ENCODE peak calls at places on chromosomes 11 and 22, in six cellular contexts. I is stomach, S is sigmoid colon, R is D721Med, C is kidney, W is endodermal cell. K is an unnamed sample.

GRCh38 chr11:47641585-47642098 is 717 bp downstream of the MTCH2 start:
- DNase-seq in S (no peak), I (no peak), R (no peak), W (no peak), C (no peak), K (no peak)

GRCh38 chr22:23055448-23056179 is 14.7 kb upstream of the GNAZ start:
- DNase-seq in I (no peak), R (no peak), W (no peak), C (peak; percentile 29), S (no peak), K (no peak)

GRCh38 chr11:7437706-7438105 is 47.6 kb upstream of the OLFML1 start:
- DNase-seq in I (no peak), C (no peak), S (no peak), W (no peak), R (no peak), K (no peak)

GRCh38 chr11:112219476-112220232 is 6.6 kb upstream of the PTS start:
- DNase-seq in R (peak; percentile 27), I (no peak), W (peak; percentile 62), S (peak; percentile 56), C (no peak), K (no peak)

GRCh38 chr22:41478891-41479521 is 10.1 kb downstream of the ACO2 start:
- DNase-seq in W (no peak), S (peak; percentile 70), R (no peak), I (no peak), C (no peak), K (peak; percentile 75)

GRCh38 chr11:128181090-128181485 is 406.3 kb downstream of the ETS1 start:
- DNase-seq in C (no peak), W (no peak), S (no peak), I (no peak), R (no peak), K (no peak)

GRCh38 chr22:27454807-27455450 is 346.6 kb downstream of the MN1 start:
- DNase-seq in S (no peak), R (no peak), W (peak; percentile 81), C (peak; percentile 48), I (no peak), K (no peak)

GRCh38 chr11:57377098-57377497 is 3.9 kb downstream of the PRG3 start:
- DNase-seq in R (no peak), C (no peak), S (no peak), I (no peak), W (no peak), K (no peak)

GRCh38 chr11:122205036-122205435 is 89.0 kb upstream of the BLID start:
- DNase-seq in R (no peak), C (no peak), S (no peak), I (no peak), W (no peak), K (no peak)

GRCh38 chr11:34441814-34442213 is 3.1 kb downstream of the CAT start:
- DNase-seq in S (no peak), I (no peak), R (no peak), W (no peak), C (no peak), K (no peak)

GRCh38 chr11:31487848-31488247 is 21.6 kb downstream of the IMMP1L start:
- DNase-seq in R (no peak), C (no peak), W (no peak), S (no peak), I (no peak), K (peak; percentile 10)

GRCh38 chr11:13135385-13136271 is 126.5 kb downstream of the RASSF10 start:
- DNase-seq in R (no peak), I (no peak), S (no peak), W (no peak), C (no peak), K (peak; percentile 86)

GRCh38 chr11:46247090-46247489 is 30.4 kb upstream of the CREB3L1 start:
- DNase-seq in R (no peak), C (no peak), S (no peak), W (no peak), I (no peak), K (peak; percentile 91)

GRCh38 chr11:13889566-13890214 is 72.8 kb upstream of the SPON1 start:
- DNase-seq in R (no peak), C (no peak), S (no peak), W (no peak), I (no peak), K (no peak)

GRCh38 chr11:109342261-109342660 is 79.7 kb upstream of the C11orf87 start:
- DNase-seq in I (no peak), S (no peak), W (no peak), C (no peak), R (no peak), K (no peak)

GRCh38 chr11:86931059-86931964 is 23.9 kb downstream of the FZD4 start:
- DNase-seq in W (no peak), R (no peak), S (no peak), I (no peak), C (no peak), K (no peak)

GRCh38 chr11:76885390-76886097 is 24.8 kb downstream of the ACER3 start:
- DNase-seq in I (no peak), R (no peak), S (no peak), W (no peak), C (peak; percentile 69), K (peak; percentile 10)

GRCh38 chr11:67337257-67337656 is 16.1 kb downstream of the POLD4 start:
- DNase-seq in S (no peak), W (no peak), R (no peak), C (no peak), I (no peak), K (no peak)

GRCh38 chr11:64319421-64319761 is 1.5 kb downstream of the PRDX5 start:
- DNase-seq in I (no peak), R (no peak), S (peak; percentile 68), C (no peak), W (no peak), K (peak; percentile 75)

GRCh38 chr11:62925308-62925707 is 4.1 kb upstream of the CHRM1 start:
- DNase-seq in W (peak; percentile 88), R (no peak), C (no peak), I (no peak), S (no peak), K (no peak)

GRCh38 chr11:78101073-78101472 is 21.4 kb upstream of the NDUFC2 start:
- DNase-seq in I (no peak), S (no peak), W (no peak), R (no peak), C (no peak), K (no peak)

GRCh38 chr22:24805790-24806662 is at the start of gene SGSM1:
- DNase-seq in I (peak; percentile 89), S (peak; percentile 87), W (peak; percentile 95), R (peak; percentile 84), C (peak; percentile 93), K (peak; percentile 94)

GRCh38 chr22:34111210-34111824 is 191.0 kb upstream of the LARGE1 start:
- DNase-seq in S (peak; percentile 64), R (no peak), I (peak; percentile 33), C (no peak), W (peak; percentile 83), K (no peak)
- TF ChIP-seq CTCF in S (peak; percentile 53), R (peak; percentile 47), I (peak; percentile 62), C (peak; percentile 69), W (peak; percentile 86), K (peak; percentile 55)

GRCh38 chr11:103619480-103619879 is 417.0 kb upstream of the DDI1 start:
- DNase-seq in I (no peak), W (no peak), S (no peak), C (no peak), R (no peak), K (no peak)
- TF ChIP-seq CTCF in I (no peak), W (peak; percentile 39), S (no peak), C (no peak), R (no peak), K (peak; percentile 7)

DNA sequence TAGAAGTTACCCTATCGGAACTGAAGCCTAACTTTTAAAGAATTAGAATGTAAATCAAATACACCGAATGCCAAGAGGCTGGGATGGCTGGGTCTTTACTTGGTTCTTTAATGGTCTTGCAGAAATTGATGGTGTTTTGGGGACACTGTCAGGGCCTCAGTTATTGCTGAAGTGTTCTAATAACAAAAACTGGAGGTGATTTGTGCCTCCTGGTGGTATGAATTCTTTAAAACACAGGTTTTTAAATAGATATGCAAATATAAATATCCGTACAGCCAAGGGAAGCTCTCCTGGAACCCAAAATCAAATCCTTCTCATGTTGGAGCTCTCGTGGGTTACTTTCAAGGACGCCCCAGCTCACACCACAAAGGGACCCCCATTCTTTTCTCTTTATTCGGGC is 19.3 kb upstream of the TMPRSS5 start:
- DNase-seq in I (no peak), R (no peak), W (no peak), C (no peak), S (no peak), K (no peak)
- TF ChIP-seq CTCF in I (no peak), R (no peak), W (no peak), C (no peak), S (no peak), K (peak; percentile 10)

GRCh38 chr22:31627223-31627731 is 34.7 kb downstream of the PISD start:
- DNase-seq in R (no peak), C (no peak), S (no peak), W (no peak), I (peak; percentile 37), K (peak; percentile 46)
- TF ChIP-seq CTCF in R (no peak), C (no peak), S (no peak), W (no peak), I (no peak), K (no peak)

DNA sequence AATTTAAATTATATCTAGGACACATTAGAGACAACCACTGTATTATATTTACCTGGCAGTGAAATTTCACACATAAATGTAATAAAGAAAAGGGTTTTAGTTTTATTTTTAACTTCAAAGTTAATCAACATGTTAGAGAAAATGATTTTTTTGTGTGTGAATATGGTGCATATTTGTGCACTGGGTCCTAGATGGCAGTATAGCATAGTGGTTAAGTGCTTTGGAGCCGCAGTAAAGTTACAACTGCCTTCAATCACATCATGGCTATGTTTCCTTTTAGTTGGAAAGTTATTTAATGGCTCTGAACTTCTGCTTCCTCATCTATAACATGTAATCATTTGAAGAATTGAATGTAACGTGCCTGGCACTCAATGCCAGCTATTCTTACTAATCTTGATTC is 108.9 kb upstream of the DDI1 start:
- DNase-seq in R (no peak), C (no peak), W (no peak), I (no peak), S (no peak), K (no peak)
- TF ChIP-seq CTCF in R (no peak), C (peak; percentile 44), W (peak; percentile 60), I (no peak), S (no peak), K (peak; percentile 38)

DNA sequence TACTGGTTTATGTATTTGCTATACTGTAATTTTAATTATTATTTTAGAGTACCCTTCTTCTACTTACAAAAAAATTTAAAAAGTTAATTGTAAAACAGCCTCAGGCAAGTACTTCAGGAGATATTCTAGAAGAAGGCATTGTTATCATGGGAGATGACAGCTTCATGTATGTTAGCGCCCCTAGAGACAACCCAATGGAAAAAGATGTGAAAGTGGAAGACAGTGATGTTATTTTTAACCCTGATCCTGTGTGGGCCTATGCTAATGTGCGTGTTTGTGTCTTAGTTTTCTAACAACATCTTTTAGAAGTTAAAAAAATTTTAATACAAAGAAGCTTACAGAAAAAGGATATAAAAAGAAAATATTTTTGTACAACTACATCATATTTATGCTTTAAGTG is 205.0 kb downstream of the FAM76B start:
- DNase-seq in R (no peak), S (no peak), I (no peak), W (no peak), C (no peak), K (no peak)
- TF ChIP-seq CTCF in R (no peak), S (no peak), I (no peak), W (peak; percentile 48), C (no peak), K (no peak)

GRCh38 chr11:132396318-132396717 is 1025.9 kb downstream of the NTM start:
- DNase-seq in I (no peak), R (no peak), W (no peak), S (no peak), C (no peak), K (no peak)

GRCh38 chr11:132405728-132406127 is 1035.3 kb downstream of the NTM start:
- DNase-seq in R (no peak), W (peak; percentile 65), I (no peak), C (no peak), S (no peak), K (no peak)

GRCh38 chr11:132402056-132402684 is 1031.8 kb downstream of the NTM start:
- DNase-seq in I (no peak), R (no peak), C (no peak), W (peak; percentile 89), S (no peak), K (peak; percentile 79)
- TF ChIP-seq CTCF in I (peak; percentile 8), R (peak; percentile 48), C (peak; percentile 19), W (peak; percentile 82), S (no peak), K (peak; percentile 63)

K was measured in osteoblast.